ENCODE peak calls at places on chromosome 19, in nine cellular contexts. One of them, this sample, is unnamed. For H3K9me3, the result is how much of the 10 kb centered on the place peaks cover.

GRCh38 chr19:47719047-47719885 is 6.0 kb downstream of the EHD2 start:
- DNase-seq in CD4-positive, alpha-beta T cell: no peak
- DNase-seq in AG04450: peak
- DNase-seq in CD8-positive, alpha-beta T cell: no peak
- DNase-seq in left ventricle myocardium inferior: peak
- DNase-seq in Peyer's patch: peak
- DNase-seq in heart right ventricle: peak
- DNase-seq in kidney: peak
- DNase-seq in heart left ventricle: peak
- DNase-seq in this sample: peak

GRCh38 chr19:34067861-34068271 is 104.4 kb upstream of the LSM14A start:
- DNase-seq in AG04450: no peak
- DNase-seq in Peyer's patch: no peak
- DNase-seq in kidney: no peak
- DNase-seq in heart right ventricle: no peak
- DNase-seq in CD8-positive, alpha-beta T cell: no peak
- DNase-seq in CD4-positive, alpha-beta T cell: no peak
- DNase-seq in heart left ventricle: no peak
- DNase-seq in left ventricle myocardium inferior: no peak
- DNase-seq in this sample: no peak

GRCh38 chr19:33260628-33261418 is 35.2 kb upstream of the SLC7A10 start:
- DNase-seq in kidney: no peak
- DNase-seq in AG04450: no peak
- DNase-seq in heart right ventricle: no peak
- DNase-seq in heart left ventricle: peak
- DNase-seq in CD4-positive, alpha-beta T cell: no peak
- DNase-seq in left ventricle myocardium inferior: peak
- DNase-seq in CD8-positive, alpha-beta T cell: no peak
- DNase-seq in Peyer's patch: no peak
- DNase-seq in this sample: no peak

GRCh38 chr19:4687396-4687795 is 17.3 kb upstream of the MYDGF start:
- DNase-seq in CD8-positive, alpha-beta T cell: no peak
- DNase-seq in Peyer's patch: no peak
- DNase-seq in CD4-positive, alpha-beta T cell: no peak
- DNase-seq in AG04450: no peak
- DNase-seq in heart right ventricle: no peak
- DNase-seq in heart left ventricle: no peak
- DNase-seq in kidney: no peak
- DNase-seq in left ventricle myocardium inferior: no peak
- DNase-seq in this sample: no peak

GRCh38 chr19:51441410-51442390 is 16.6 kb downstream of the SIGLEC8 start:
- DNase-seq in heart right ventricle: no peak
- DNase-seq in Peyer's patch: peak
- DNase-seq in left ventricle myocardium inferior: no peak
- DNase-seq in kidney: peak
- DNase-seq in AG04450: no peak
- DNase-seq in heart left ventricle: no peak
- DNase-seq in CD4-positive, alpha-beta T cell: peak
- DNase-seq in CD8-positive, alpha-beta T cell: peak
- DNase-seq in this sample: peak

GRCh38 chr19:47315125-47315821 is 5.6 kb downstream of the C5AR1 start:
- DNase-seq in CD4-positive, alpha-beta T cell: no peak
- DNase-seq in CD8-positive, alpha-beta T cell: no peak
- DNase-seq in heart left ventricle: peak
- DNase-seq in Peyer's patch: peak
- DNase-seq in AG04450: peak
- DNase-seq in left ventricle myocardium inferior: peak
- DNase-seq in kidney: no peak
- DNase-seq in heart right ventricle: no peak
- DNase-seq in this sample: peak

GRCh38 chr19:10288662-10289166 is 1.0 kb upstream of the ICAM5 start:
- DNase-seq in kidney: no peak
- DNase-seq in CD4-positive, alpha-beta T cell: no peak
- DNase-seq in left ventricle myocardium inferior: no peak
- DNase-seq in Peyer's patch: peak
- DNase-seq in heart right ventricle: no peak
- DNase-seq in CD8-positive, alpha-beta T cell: no peak
- DNase-seq in AG04450: no peak
- DNase-seq in heart left ventricle: no peak
- DNase-seq in this sample: no peak

GRCh38 chr19:35449347-35450043 is 1.4 kb downstream of the FFAR2 start:
- DNase-seq in CD4-positive, alpha-beta T cell: no peak
- DNase-seq in AG04450: no peak
- DNase-seq in Peyer's patch: peak
- DNase-seq in heart left ventricle: no peak
- DNase-seq in kidney: no peak
- DNase-seq in CD8-positive, alpha-beta T cell: no peak
- DNase-seq in heart right ventricle: no peak
- DNase-seq in left ventricle myocardium inferior: no peak
- DNase-seq in this sample: no peak

GRCh38 chr19:40403262-40403984 is 9.8 kb downstream of the PRX start:
- DNase-seq in CD4-positive, alpha-beta T cell: peak
- DNase-seq in AG04450: peak
- DNase-seq in heart left ventricle: peak
- DNase-seq in CD8-positive, alpha-beta T cell: peak
- DNase-seq in Peyer's patch: peak
- DNase-seq in kidney: peak
- DNase-seq in heart right ventricle: peak
- DNase-seq in left ventricle myocardium inferior: peak
- DNase-seq in this sample: peak

GRCh38 chr19:28307460-28307859 is 905.5 kb downstream of the UQCRFS1 start:
- DNase-seq in kidney: no peak
- DNase-seq in AG04450: no peak
- DNase-seq in CD8-positive, alpha-beta T cell: no peak
- DNase-seq in heart left ventricle: no peak
- DNase-seq in heart right ventricle: no peak
- DNase-seq in CD4-positive, alpha-beta T cell: no peak
- DNase-seq in left ventricle myocardium inferior: no peak
- DNase-seq in Peyer's patch: no peak
- DNase-seq in this sample: no peak

GRCh38 chr19:40673377-40673776 is 17.1 kb downstream of the NUMBL start:
- DNase-seq in left ventricle myocardium inferior: no peak
- DNase-seq in Peyer's patch: no peak
- DNase-seq in heart left ventricle: no peak
- DNase-seq in heart right ventricle: no peak
- DNase-seq in CD4-positive, alpha-beta T cell: no peak
- DNase-seq in CD8-positive, alpha-beta T cell: no peak
- DNase-seq in AG04450: no peak
- DNase-seq in kidney: peak
- DNase-seq in this sample: no peak

GRCh38 chr19:33437351-33438015 is 64.0 kb downstream of the CEBPG start:
- DNase-seq in CD4-positive, alpha-beta T cell: no peak
- DNase-seq in Peyer's patch: no peak
- DNase-seq in heart right ventricle: no peak
- DNase-seq in kidney: peak
- DNase-seq in left ventricle myocardium inferior: peak
- DNase-seq in heart left ventricle: no peak
- DNase-seq in CD8-positive, alpha-beta T cell: no peak
- DNase-seq in AG04450: no peak
- DNase-seq in this sample: peak

DNA sequence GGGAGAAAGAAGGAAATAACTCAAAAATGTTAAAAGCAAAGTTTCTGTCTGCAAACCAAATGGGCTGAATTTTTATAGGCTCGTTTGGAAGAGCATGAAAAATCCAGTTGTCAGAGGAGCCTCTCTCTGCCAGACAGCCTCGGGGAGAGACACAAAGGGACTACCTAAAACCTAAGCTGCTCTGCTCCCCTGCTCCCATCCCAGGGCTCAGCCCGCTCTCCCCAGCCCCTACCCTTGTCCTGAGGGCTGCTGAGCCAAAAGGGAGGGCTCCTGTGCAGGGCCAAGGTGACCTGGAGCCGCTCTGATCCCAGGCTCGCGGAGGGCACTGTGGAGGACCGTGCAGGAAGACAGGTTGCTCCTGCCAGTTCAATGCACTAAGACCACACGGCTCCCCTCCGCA is 96.7 kb upstream of the UQCRFS1 start:
- DNase-seq in CD8-positive, alpha-beta T cell: no peak
- DNase-seq in CD4-positive, alpha-beta T cell: no peak
- DNase-seq in Peyer's patch: no peak
- DNase-seq in left ventricle myocardium inferior: no peak
- DNase-seq in AG04450: no peak
- DNase-seq in heart right ventricle: no peak
- DNase-seq in kidney: no peak
- DNase-seq in heart left ventricle: no peak
- DNase-seq in this sample: no peak
- TF ChIP-seq CTCF in CD8-positive, alpha-beta T cell: no peak
- TF ChIP-seq CTCF in CD4-positive, alpha-beta T cell: no peak
- TF ChIP-seq CTCF in Peyer's patch: no peak
- TF ChIP-seq CTCF in left ventricle myocardium inferior: no peak
- TF ChIP-seq CTCF in AG04450: no peak
- TF ChIP-seq CTCF in heart right ventricle: no peak
- TF ChIP-seq CTCF in kidney: no peak
- TF ChIP-seq CTCF in heart left ventricle: no peak
- TF ChIP-seq CTCF in this sample: no peak

DNA sequence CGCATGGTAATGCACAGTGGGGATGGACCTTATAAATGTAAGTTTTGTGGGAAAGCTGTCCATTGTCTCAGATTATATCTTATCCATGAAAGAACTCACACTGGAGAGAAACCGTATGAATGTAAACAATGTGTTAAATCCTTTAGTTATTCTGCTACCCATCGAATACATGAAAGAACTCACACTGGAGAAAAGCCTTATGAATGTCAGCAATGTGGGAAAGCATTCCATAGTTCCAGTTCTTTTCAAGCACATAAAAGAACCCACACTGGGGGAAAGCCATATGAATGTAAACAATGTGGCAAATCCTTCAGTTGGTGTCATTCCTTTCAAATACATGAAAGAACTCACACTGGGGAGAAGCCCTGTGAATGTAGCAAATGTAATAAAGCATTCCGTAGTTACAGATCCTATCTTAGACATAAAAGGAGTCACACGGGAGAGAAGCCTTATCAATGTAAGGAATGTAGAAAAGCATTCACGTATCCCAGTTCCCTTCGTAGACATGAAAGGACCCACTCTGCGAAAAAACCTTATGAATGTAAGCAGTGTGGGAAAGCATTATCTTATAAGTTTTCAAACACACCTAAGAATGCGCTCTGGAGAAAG is 13.8 kb downstream of the ZNF763 start:
- DNase-seq in AG04450: no peak
- DNase-seq in Peyer's patch: no peak
- DNase-seq in kidney: no peak
- DNase-seq in left ventricle myocardium inferior: no peak
- DNase-seq in CD4-positive, alpha-beta T cell: no peak
- DNase-seq in heart left ventricle: no peak
- DNase-seq in CD8-positive, alpha-beta T cell: no peak
- DNase-seq in heart right ventricle: no peak
- DNase-seq in this sample: no peak
- H3K9me3 ChIP-seq in AG04450: half or more
- H3K9me3 ChIP-seq in Peyer's patch: half or more
- H3K9me3 ChIP-seq in kidney: under half
- H3K9me3 ChIP-seq in left ventricle myocardium inferior: half or more
- H3K9me3 ChIP-seq in CD4-positive, alpha-beta T cell: half or more
- H3K9me3 ChIP-seq in heart left ventricle: under half
- H3K9me3 ChIP-seq in CD8-positive, alpha-beta T cell: under half
- H3K9me3 ChIP-seq in heart right ventricle: half or more
- H3K9me3 ChIP-seq in this sample: under half

GRCh38 chr19:48993175-48994034 is at the start of the genes GYS1 and RUVBL2:
- DNase-seq in AG04450: peak
- DNase-seq in heart right ventricle: peak
- DNase-seq in kidney: peak
- DNase-seq in heart left ventricle: peak
- DNase-seq in left ventricle myocardium inferior: peak
- DNase-seq in Peyer's patch: peak
- DNase-seq in CD8-positive, alpha-beta T cell: peak
- DNase-seq in CD4-positive, alpha-beta T cell: peak
- DNase-seq in this sample: peak

GRCh38 chr19:48994035-48994386 is 324 bp downstream of the RUVBL2 start:
- DNase-seq in heart left ventricle: no peak
- DNase-seq in CD8-positive, alpha-beta T cell: no peak
- DNase-seq in Peyer's patch: no peak
- DNase-seq in heart right ventricle: no peak
- DNase-seq in CD4-positive, alpha-beta T cell: no peak
- DNase-seq in left ventricle myocardium inferior: no peak
- DNase-seq in AG04450: no peak
- DNase-seq in kidney: no peak
- DNase-seq in this sample: no peak

GRCh38 chr19:48999481-49000325 is 6.0 kb downstream of the RUVBL2 start:
- DNase-seq in left ventricle myocardium inferior: peak
- DNase-seq in CD4-positive, alpha-beta T cell: peak
- DNase-seq in heart right ventricle: peak
- DNase-seq in Peyer's patch: peak
- DNase-seq in kidney: no peak
- DNase-seq in heart left ventricle: no peak
- DNase-seq in AG04450: peak
- DNase-seq in CD8-positive, alpha-beta T cell: peak
- DNase-seq in this sample: no peak

GRCh38 chr19:48992571-48993174 is 436 bp downstream of the GYS1 start:
- DNase-seq in heart right ventricle: no peak
- DNase-seq in CD4-positive, alpha-beta T cell: no peak
- DNase-seq in kidney: no peak
- DNase-seq in heart left ventricle: no peak
- DNase-seq in CD8-positive, alpha-beta T cell: no peak
- DNase-seq in AG04450: no peak
- DNase-seq in Peyer's patch: peak
- DNase-seq in left ventricle myocardium inferior: no peak
- DNase-seq in this sample: peak

GRCh38 chr19:48997972-48998371 is 4.3 kb downstream of the RUVBL2 start:
- DNase-seq in CD4-positive, alpha-beta T cell: peak
- DNase-seq in left ventricle myocardium inferior: no peak
- DNase-seq in heart left ventricle: no peak
- DNase-seq in heart right ventricle: no peak
- DNase-seq in AG04450: no peak
- DNase-seq in Peyer's patch: peak
- DNase-seq in kidney: no peak
- DNase-seq in CD8-positive, alpha-beta T cell: peak
- DNase-seq in this sample: no peak
- TF ChIP-seq CTCF in CD4-positive, alpha-beta T cell: peak
- TF ChIP-seq CTCF in left ventricle myocardium inferior: peak
- TF ChIP-seq CTCF in heart left ventricle: peak
- TF ChIP-seq CTCF in heart right ventricle: peak
- TF ChIP-seq CTCF in AG04450: peak
- TF ChIP-seq CTCF in Peyer's patch: peak
- TF ChIP-seq CTCF in kidney: peak
- TF ChIP-seq CTCF in CD8-positive, alpha-beta T cell: no peak
- TF ChIP-seq CTCF in this sample: peak

DNA sequence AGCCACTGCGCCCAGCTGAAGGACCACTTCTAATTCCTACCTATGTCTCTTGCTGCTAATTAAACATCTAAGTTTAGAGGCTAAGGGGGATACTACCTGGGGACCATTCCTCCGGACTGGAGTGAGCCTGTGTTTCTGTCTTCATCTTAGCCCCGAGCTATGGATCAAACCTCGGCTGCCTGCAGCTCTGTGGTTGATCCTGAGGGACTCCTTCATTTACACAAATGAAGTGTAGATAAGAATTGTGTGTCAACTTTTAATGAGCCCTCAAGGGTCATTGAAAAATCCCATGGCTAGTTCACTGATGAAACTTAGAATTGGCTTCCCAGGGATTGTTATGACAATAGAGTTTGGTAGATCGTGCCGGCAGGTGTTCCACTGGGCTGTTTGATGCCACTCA is 31.5 kb upstream of the OR10H1 start:
- DNase-seq in AG04450: no peak
- DNase-seq in heart right ventricle: no peak
- DNase-seq in CD8-positive, alpha-beta T cell: no peak
- DNase-seq in left ventricle myocardium inferior: no peak
- DNase-seq in kidney: no peak
- DNase-seq in heart left ventricle: no peak
- DNase-seq in Peyer's patch: no peak
- DNase-seq in CD4-positive, alpha-beta T cell: no peak
- DNase-seq in this sample: no peak
- H3K9me3 ChIP-seq in AG04450: under half
- H3K9me3 ChIP-seq in heart right ventricle: under half
- H3K9me3 ChIP-seq in CD8-positive, alpha-beta T cell: under half
- H3K9me3 ChIP-seq in left ventricle myocardium inferior: under half
- H3K9me3 ChIP-seq in kidney: under half
- H3K9me3 ChIP-seq in heart left ventricle: under half
- H3K9me3 ChIP-seq in Peyer's patch: under half
- H3K9me3 ChIP-seq in CD4-positive, alpha-beta T cell: under half
- H3K9me3 ChIP-seq in this sample: under half

This sample was measured in sigmoid colon.